ENCODE peak calls at places on chromosomes 13 and 19, in seven cellular contexts. B, W, C, Y, O, Q and L are unnamed samples.

GRCh38 chr13:33285420-33286124 is at the start of gene STARD13:
- DNase-seq in B (peak; percentile 98), W (peak; percentile 95), C (peak; percentile 50), Y (peak; percentile 20), O (peak; percentile 98), Q (peak; percentile 91), L (peak; percentile 99)

GRCh38 chr19:45591004-45591637 is 6.5 kb upstream of the OPA3 start:
- DNase-seq in B (peak; percentile 35), W (peak; percentile 89), C (no peak), Y (no peak), O (no peak), Q (peak; percentile 39), L (no peak)

GRCh38 chr13:110506859-110507566 is 54.5 kb downstream of the RAB20 start:
- DNase-seq in B (peak; percentile 10), W (no peak), C (no peak), Y (no peak), O (no peak), Q (peak; percentile 51), L (peak; percentile 79)

GRCh38 chr13:69243366-69243765 is 864.3 kb upstream of the ATXN8OS start:
- DNase-seq in B (no peak), W (no peak), C (no peak), Y (no peak), O (no peak), Q (no peak), L (no peak)

GRCh38 chr13:39784347-39784746 is 128.9 kb downstream of the COG6 start:
- DNase-seq in B (peak; percentile 62), W (no peak), C (no peak), Y (no peak), O (no peak), Q (no peak), L (no peak)

GRCh38 chr19:10760268-10760944 is 42.5 kb downstream of the DNM2 start:
- DNase-seq in B (no peak), W (no peak), C (peak; percentile 75), Y (no peak), O (no peak), Q (no peak), L (no peak)

GRCh38 chr19:2552859-2553258 is 76.9 kb downstream of the GADD45B start:
- DNase-seq in B (no peak), W (no peak), C (peak; percentile 65), Y (no peak), O (no peak), Q (no peak), L (no peak)

GRCh38 chr19:35468637-35469036 is 20.6 kb downstream of the FFAR2 start:
- DNase-seq in B (no peak), W (peak; percentile 70), C (peak; percentile 59), Y (no peak), O (peak; percentile 22), Q (no peak), L (no peak)

GRCh38 chr13:23817136-23817535 is 72.1 kb downstream of the MIPEP start:
- DNase-seq in B (no peak), W (no peak), C (no peak), Y (no peak), O (peak; percentile 70), Q (no peak), L (no peak)

GRCh38 chr19:982567-983170 is 1.5 kb upstream of the WDR18 start:
- DNase-seq in B (peak; percentile 31), W (peak; percentile 85), C (peak; percentile 67), Y (no peak), O (peak; percentile 37), Q (peak; percentile 73), L (peak; percentile 64)

GRCh38 chr19:28794301-28794700 is 418.6 kb downstream of the UQCRFS1 start:
- DNase-seq in B (no peak), W (no peak), C (no peak), Y (no peak), O (no peak), Q (no peak), L (no peak)

GRCh38 chr13:59326717-59327116 is 837.0 kb downstream of the DIAPH3 start:
- DNase-seq in B (no peak), W (no peak), C (no peak), Y (no peak), O (no peak), Q (no peak), L (no peak)

GRCh38 chr19:35337984-35338296 is 9.0 kb downstream of the CD22 start:
- DNase-seq in B (no peak), W (no peak), C (no peak), Y (no peak), O (no peak), Q (no peak), L (no peak)

GRCh38 chr19:44905437-44906160 is at the start of gene APOE:
- DNase-seq in B (no peak), W (peak; percentile 91), C (no peak), Y (no peak), O (peak; percentile 27), Q (no peak), L (no peak)

GRCh38 chr13:42720116-42720857 is 61.1 kb upstream of the FAM216B start:
- DNase-seq in B (peak; percentile 99), W (no peak), C (no peak), Y (no peak), O (peak; percentile 97), Q (no peak), L (no peak)

GRCh38 chr19:57338798-57339378 is 12.2 kb upstream of the ZNF304 start:
- DNase-seq in B (peak; percentile 66), W (no peak), C (no peak), Y (no peak), O (no peak), Q (no peak), L (no peak)

GRCh38 chr13:40665061-40665753 is 1.2 kb downstream of the FOXO1 start:
- DNase-seq in B (no peak), W (no peak), C (peak; percentile 40), Y (no peak), O (peak; percentile 43), Q (peak; percentile 37), L (no peak)

GRCh38 chr19:46716013-46716671 is 772 bp downstream of the PRKD2 start:
- DNase-seq in B (no peak), W (peak; percentile 48), C (peak; percentile 38), Y (no peak), O (no peak), Q (no peak), L (no peak)

GRCh38 chr19:19475845-19476828 is 39.2 kb downstream of the TSSK6 start:
- DNase-seq in B (no peak), W (peak; percentile 58), C (no peak), Y (no peak), O (no peak), Q (no peak), L (no peak)

GRCh38 chr13:31920301-31920818 is 111.2 kb upstream of the FRY start:
- DNase-seq in B (no peak), W (no peak), C (no peak), Y (no peak), O (no peak), Q (no peak), L (no peak)

GRCh38 chr13:40376296-40376849 is 290.1 kb downstream of the FOXO1 start:
- DNase-seq in B (no peak), W (no peak), C (no peak), Y (no peak), O (no peak), Q (no peak), L (no peak)

GRCh38 chr19:1113986-1114483 is 10.2 kb downstream of the GPX4 start:
- DNase-seq in B (no peak), W (no peak), C (no peak), Y (no peak), O (no peak), Q (no peak), L (no peak)

GRCh38 chr19:39212377-39212742 is 8.3 kb upstream of the SYCN start:
- DNase-seq in B (no peak), W (peak; percentile 70), C (peak; percentile 36), Y (no peak), O (no peak), Q (no peak), L (no peak)

GRCh38 chr13:113022391-113023216 is 53.6 kb downstream of the MCF2L start:
- DNase-seq in B (no peak), W (peak; percentile 66), C (no peak), Y (no peak), O (peak; percentile 47), Q (no peak), L (no peak)
- H3K4me1 ChIP-seq in B (no peaks in the 10 kb centered on the region), W (no peaks in the 10 kb centered on the region), C (no peaks in the 10 kb centered on the region), Y (peaks cover 21% of the 10 kb centered on the region), O (peaks cover 7% of the 10 kb centered on the region), Q (no peaks in the 10 kb centered on the region), L (peaks cover 19% of the 10 kb centered on the region)

GRCh38 chr19:12954150-12954962 is 2.7 kb downstream of the GADD45GIP1 start:
- DNase-seq in B (no peak), W (no peak), C (no peak), Y (no peak), O (no peak), Q (no peak), L (no peak)
- H3K27ac ChIP-seq in B (peak overlapping the region; percentile 87), W (no peak overlapping the region), C (no peak overlapping the region), Y (peak overlapping the region; percentile 97), O (no peak overlapping the region), Q (peak overlapping the region; percentile 98), L (peak overlapping the region; percentile 61)

GRCh38 chr19:18435848-18436631 is 1.9 kb downstream of the ISYNA1 start:
- DNase-seq in B (no peak), W (no peak), C (no peak), Y (no peak), O (no peak), Q (no peak), L (no peak)

GRCh38 chr19:18436651-18437478 is 1.1 kb downstream of the ISYNA1 start:
- DNase-seq in B (peak; percentile 69), W (peak; percentile 93), C (peak; percentile 92), Y (no peak), O (peak; percentile 48), Q (peak; percentile 74), L (peak; percentile 77)

GRCh38 chr19:18433735-18434398 is 4.1 kb downstream of the ISYNA1 start:
- DNase-seq in B (no peak), W (peak; percentile 89), C (no peak), Y (no peak), O (no peak), Q (no peak), L (no peak)

GRCh38 chr19:18434411-18435184 is 3.3 kb downstream of the ISYNA1 start:
- DNase-seq in B (no peak), W (no peak), C (no peak), Y (no peak), O (no peak), Q (no peak), L (no peak)

DNA sequence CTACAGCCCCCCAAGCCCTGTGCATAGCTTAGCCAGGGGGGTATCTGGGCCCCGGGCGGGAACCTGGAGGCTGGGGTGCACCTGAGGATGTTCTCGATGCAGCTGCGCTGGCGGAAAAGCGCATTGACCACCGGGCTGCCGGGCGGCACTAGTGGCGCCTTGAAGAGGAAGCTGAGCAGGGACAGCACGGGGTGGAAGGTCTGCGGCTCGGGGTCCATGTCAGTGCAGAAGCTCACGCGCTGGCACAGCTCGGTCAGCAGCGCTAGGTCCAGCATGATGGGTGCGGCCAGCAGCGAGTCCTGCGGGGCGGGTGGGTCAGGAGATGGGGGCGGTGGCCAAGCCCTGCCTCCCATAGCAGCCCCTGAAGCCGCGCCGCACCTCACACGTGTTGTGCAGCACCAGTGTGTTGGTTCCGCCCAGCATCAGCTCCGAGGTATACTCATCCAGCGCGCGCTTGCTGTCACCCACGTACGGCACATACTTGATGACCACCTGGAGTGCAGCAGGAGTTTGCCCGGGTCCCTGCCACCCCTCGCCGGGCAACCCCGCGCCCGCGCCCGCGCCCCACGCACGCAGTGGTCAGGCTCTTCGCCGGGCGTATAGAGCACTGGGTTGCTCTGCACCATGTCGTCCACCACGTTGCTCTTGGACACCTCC is 2.6 kb downstream of the ISYNA1 start:
- DNase-seq in B (no peak), W (no peak), C (no peak), Y (no peak), O (no peak), Q (no peak), L (no peak)
- H3K4me1 ChIP-seq in B (peaks cover 23% of the 10 kb centered on the region), W (peaks cover 7% of the 10 kb centered on the region), C (peaks cover 24% of the 10 kb centered on the region), Y (peaks cover 43% of the 10 kb centered on the region), O (peaks cover 4% of the 10 kb centered on the region), Q (peaks cover 18% of the 10 kb centered on the region), L (no peaks in the 10 kb centered on the region)

GRCh38 chr13:46757640-46758039 is 39.3 kb downstream of the ESD start:
- DNase-seq in B (no peak), W (no peak), C (no peak), Y (no peak), O (no peak), Q (no peak), L (no peak)
- H3K27ac ChIP-seq in B (no peak overlapping the region), W (no peak overlapping the region), C (no peak overlapping the region), Y (no peak overlapping the region), O (no peak overlapping the region), Q (no peak overlapping the region), L (no peak overlapping the region)